ENCODE peak calls at places on chromosomes 6 and 20, in six cellular contexts. W is neural progenitor cell; F is fibroblast of the aortic adventitia; J is stimulated activated CD8-positive, alpha-beta memory T cell treated with anti-CD3 and anti-CD28 coated beads, Interleukin-15, amount 100 ng/mL, for 4 hours; I is adipocyte; L is HT1080. U is an unnamed sample.

GRCh38 chr20:17971571-17972013 is 2.8 kb downstream of the MGME1 start:
- DNase-seq in W (peak; percentile 59), F (peak; percentile 62), J (no peak), I (peak; percentile 58), L (peak; percentile 39), U (no peak)

GRCh38 chr20:11919046-11919445 is 1.4 kb downstream of the BTBD3 start:
- DNase-seq in W (peak; percentile 8), F (no peak), J (no peak), I (no peak), L (no peak), U (peak; percentile 82)

GRCh38 chr6:111381126-111381525 is 101.9 kb downstream of the REV3L start:
- DNase-seq in W (no peak), F (no peak), J (no peak), I (no peak), L (no peak), U (no peak)

GRCh38 chr6:33822575-33823395 is 19.0 kb upstream of the MLN start:
- DNase-seq in W (peak; percentile 82), F (no peak), J (no peak), I (no peak), L (peak; percentile 70), U (peak; percentile 66)

GRCh38 chr6:144278659-144279314 is 6.3 kb upstream of the UTRN start:
- DNase-seq in W (no peak), F (no peak), J (no peak), I (no peak), L (peak; percentile 24), U (no peak)

GRCh38 chr6:147060636-147061035 is 143.6 kb upstream of the STXBP5 start:
- DNase-seq in W (no peak), F (no peak), J (no peak), I (no peak), L (no peak), U (no peak)

GRCh38 chr20:58647162-58647813 is 3.8 kb upstream of the STX16 start:
- DNase-seq in W (no peak), F (no peak), J (no peak), I (no peak), L (no peak), U (no peak)

GRCh38 chr6:18350271-18350670 is 36.9 kb upstream of the RNF144B start:
- DNase-seq in W (no peak), F (no peak), J (no peak), I (no peak), L (no peak), U (no peak)

GRCh38 chr6:72959821-72960220 is 265.5 kb downstream of the KHDC1L start:
- DNase-seq in W (no peak), F (peak; percentile 70), J (no peak), I (no peak), L (no peak), U (no peak)

GRCh38 chr6:125585470-125585869 is 164.0 kb upstream of the HEY2 start:
- DNase-seq in W (no peak), F (no peak), J (no peak), I (no peak), L (no peak), U (no peak)

GRCh38 chr6:13194852-13195251 is 133.5 kb downstream of the TBC1D7 start:
- DNase-seq in W (peak; percentile 37), F (peak; percentile 71), J (no peak), I (peak; percentile 65), L (peak; percentile 50), U (no peak)

GRCh38 chr20:36105731-36106226 is 48.8 kb upstream of the EPB41L1 start:
- DNase-seq in W (no peak), F (no peak), J (no peak), I (no peak), L (no peak), U (no peak)

GRCh38 chr6:46011241-46012085 is 4.2 kb downstream of the CLIC5 start:
- DNase-seq in W (no peak), F (no peak), J (peak; percentile 12), I (no peak), L (peak; percentile 72), U (no peak)

GRCh38 chr6:104527311-104527710 is 332.4 kb downstream of the HACE1 start:
- DNase-seq in W (no peak), F (no peak), J (no peak), I (no peak), L (no peak), U (no peak)

GRCh38 chr6:138007014-138007472 is 100.2 kb downstream of the PERP start:
- DNase-seq in W (peak; percentile 67), F (peak; percentile 34), J (no peak), I (peak; percentile 42), L (peak; percentile 71), U (no peak)

GRCh38 chr20:24917056-24917455 is 32.0 kb upstream of the CST7 start:
- DNase-seq in W (no peak), F (no peak), J (no peak), I (no peak), L (no peak), U (no peak)

GRCh38 chr20:57288676-57289075 is 22.2 kb upstream of the BMP7 start:
- DNase-seq in W (no peak), F (no peak), J (no peak), I (no peak), L (no peak), U (no peak)

GRCh38 chr6:74879970-74880369 is 325.9 kb downstream of the COL12A1 start:
- DNase-seq in W (no peak), F (no peak), J (no peak), I (peak; percentile 43), L (no peak), U (no peak)

GRCh38 chr6:158439255-158439654 is 120.6 kb upstream of the TMEM181 start:
- DNase-seq in W (no peak), F (no peak), J (no peak), I (no peak), L (no peak), U (no peak)

GRCh38 chr6:82365011-82365751 is 1.6 kb downstream of the TPBG start:
- DNase-seq in W (peak; percentile 62), F (no peak), J (no peak), I (peak; percentile 64), L (peak; percentile 47), U (no peak)